ENCODE peak calls at places on chromosomes 6 and 20, in eight cellular contexts. M, W, C, L, T, P, Z and V are unnamed samples.

GRCh38 chr6:127118505-127119360 is at the start of gene RSPO3:
- DNase-seq in M (peak), W (peak), C (peak), L (peak), T (peak), P (peak), Z (no peak), V (no peak)

GRCh38 chr20:48169650-48170049 is 384.4 kb upstream of the SULF2 start:
- DNase-seq in M (no peak), W (no peak), C (no peak), L (no peak), T (no peak), P (no peak), Z (no peak), V (no peak)

GRCh38 chr6:123802351-123802696 is 1.3 kb upstream of the NKAIN2 start:
- DNase-seq in M (no peak), W (no peak), C (no peak), L (no peak), T (no peak), P (no peak), Z (no peak), V (no peak)

GRCh38 chr6:38445912-38446311 is 193.8 kb downstream of the BTBD9 start:
- DNase-seq in M (no peak), W (no peak), C (no peak), L (no peak), T (no peak), P (no peak), Z (no peak), V (no peak)

GRCh38 chr20:19304886-19305415 is 92.5 kb downstream of the SLC24A3 start:
- DNase-seq in M (no peak), W (no peak), C (no peak), L (no peak), T (no peak), P (no peak), Z (no peak), V (peak)

GRCh38 chr20:42406826-42407225 is 782.9 kb downstream of the PTPRT start:
- DNase-seq in M (no peak), W (no peak), C (no peak), L (no peak), T (no peak), P (no peak), Z (no peak), V (no peak)

GRCh38 chr20:38888059-38888831 is 38.0 kb upstream of the FAM83D start:
- DNase-seq in M (no peak), W (no peak), C (no peak), L (peak), T (no peak), P (peak), Z (no peak), V (no peak)

GRCh38 chr6:52174118-52174517 is 12.1 kb upstream of the IL17A start:
- DNase-seq in M (no peak), W (no peak), C (no peak), L (no peak), T (no peak), P (no peak), Z (no peak), V (no peak)

GRCh38 chr6:112744827-112745226 is 397.7 kb downstream of the RFPL4B start:
- DNase-seq in M (no peak), W (no peak), C (no peak), L (no peak), T (no peak), P (no peak), Z (no peak), V (no peak)

GRCh38 chr6:121584591-121585369 is 149.3 kb downstream of the GJA1 start:
- DNase-seq in M (no peak), W (no peak), C (no peak), L (no peak), T (no peak), P (no peak), Z (no peak), V (no peak)

GRCh38 chr20:64180673-64181072 is 16.4 kb downstream of the MYT1 start:
- DNase-seq in M (no peak), W (no peak), C (no peak), L (no peak), T (no peak), P (no peak), Z (no peak), V (no peak)

GRCh38 chr6:133814797-133815196 is 74.1 kb upstream of the TCF21 start:
- DNase-seq in M (peak), W (no peak), C (no peak), L (peak), T (no peak), P (no peak), Z (no peak), V (no peak)

GRCh38 chr6:4577406-4577805 is 198.8 kb upstream of the CDYL start:
- DNase-seq in M (peak), W (no peak), C (no peak), L (no peak), T (no peak), P (no peak), Z (peak), V (peak)

GRCh38 chr20:61531553-61532345 is 279.7 kb downstream of the CDH4 start:
- DNase-seq in M (no peak), W (no peak), C (no peak), L (no peak), T (peak), P (no peak), Z (no peak), V (no peak)

GRCh38 chr6:170203212-170203611 is 87.7 kb downstream of the DLL1 start:
- DNase-seq in M (no peak), W (no peak), C (no peak), L (peak), T (no peak), P (no peak), Z (no peak), V (peak)

GRCh38 chr6:20952605-20953004 is 418.3 kb downstream of the CDKAL1 start:
- DNase-seq in M (no peak), W (no peak), C (no peak), L (peak), T (no peak), P (no peak), Z (no peak), V (no peak)

GRCh38 chr20:40704828-40705227 is 15.8 kb upstream of the MAFB start:
- DNase-seq in M (no peak), W (no peak), C (no peak), L (no peak), T (no peak), P (no peak), Z (no peak), V (no peak)

GRCh38 chr6:5205877-5206840 is 54.6 kb downstream of the LYRM4 start:
- DNase-seq in M (peak), W (no peak), C (peak), L (peak), T (peak), P (no peak), Z (peak), V (no peak)

GRCh38 chr20:64144144-64144912 is 19.9 kb upstream of the MYT1 start:
- DNase-seq in M (no peak), W (no peak), C (no peak), L (no peak), T (no peak), P (no peak), Z (no peak), V (no peak)

GRCh38 chr6:116556065-116556464 is 2.5 kb downstream of the CALHM4 start:
- DNase-seq in M (no peak), W (no peak), C (no peak), L (no peak), T (no peak), P (no peak), Z (no peak), V (no peak)

GRCh38 chr6:45609141-45609638 is 231.5 kb upstream of the SUPT3H start:
- DNase-seq in M (no peak), W (no peak), C (no peak), L (no peak), T (no peak), P (peak), Z (no peak), V (no peak)

GRCh38 chr20:57388953-57389694 is 2.1 kb upstream of the RBM38 start:
- DNase-seq in M (no peak), W (peak), C (peak), L (peak), T (peak), P (peak), Z (peak), V (no peak)

GRCh38 chr6:165689699-165690098 is 26.7 kb upstream of the PDE10A start:
- DNase-seq in M (no peak), W (no peak), C (no peak), L (no peak), T (no peak), P (no peak), Z (no peak), V (no peak)

GRCh38 chr20:51237278-51237677 is 214.4 kb upstream of the KCNG1 start:
- DNase-seq in M (no peak), W (no peak), C (no peak), L (no peak), T (no peak), P (no peak), Z (no peak), V (no peak)

GRCh38 chr6:107062691-107063090 is 34.7 kb downstream of the MTRES1 start:
- DNase-seq in M (no peak), W (no peak), C (no peak), L (no peak), T (no peak), P (no peak), Z (no peak), V (no peak)

GRCh38 chr20:63917811-63918210 is 22.9 kb downstream of the DNAJC5 start:
- DNase-seq in M (no peak), W (no peak), C (no peak), L (no peak), T (no peak), P (no peak), Z (no peak), V (no peak)

GRCh38 chr6:36334343-36334742 is 2.3 kb downstream of the BNIP5 start:
- DNase-seq in M (no peak), W (no peak), C (no peak), L (no peak), T (no peak), P (no peak), Z (no peak), V (no peak)

GRCh38 chr6:84082693-84083265 is 49.2 kb downstream of the MRAP2 start:
- DNase-seq in M (no peak), W (no peak), C (no peak), L (no peak), T (no peak), P (no peak), Z (no peak), V (no peak)

GRCh38 chr6:70221715-70222236 is 81.1 kb downstream of the COL9A1 start:
- DNase-seq in M (no peak), W (no peak), C (no peak), L (no peak), T (no peak), P (no peak), Z (no peak), V (no peak)

GRCh38 chr6:42394881-42395620 is 56.7 kb downstream of the TRERF1 start:
- DNase-seq in M (no peak), W (no peak), C (no peak), L (no peak), T (no peak), P (no peak), Z (no peak), V (no peak)

GRCh38 chr6:95099410-95099809 is 477.9 kb upstream of the MANEA start:
- DNase-seq in M (no peak), W (no peak), C (no peak), L (peak), T (no peak), P (no peak), Z (no peak), V (no peak)

GRCh38 chr20:63517376-63518309 is 2.9 kb upstream of the PPDPF start:
- DNase-seq in M (no peak), W (no peak), C (no peak), L (no peak), T (peak), P (no peak), Z (no peak), V (no peak)

GRCh38 chr6:164396071-164397047 is 913.0 kb downstream of the C6orf118 start:
- DNase-seq in M (no peak), W (peak), C (no peak), L (no peak), T (no peak), P (no peak), Z (no peak), V (no peak)

GRCh38 chr6:26183581-26184408 is 96.6 kb downstream of the HFE start:
- DNase-seq in M (peak), W (peak), C (peak), L (peak), T (peak), P (peak), Z (peak), V (no peak)

GRCh38 chr20:45016089-45016641 is 49.9 kb downstream of the STK4 start:
- DNase-seq in M (no peak), W (no peak), C (no peak), L (no peak), T (no peak), P (no peak), Z (no peak), V (no peak)

GRCh38 chr6:155582016-155582991 is 126.7 kb upstream of the NOX3 start:
- DNase-seq in M (no peak), W (no peak), C (no peak), L (no peak), T (no peak), P (no peak), Z (no peak), V (no peak)

GRCh38 chr6:155586036-155586557 is 130.5 kb upstream of the NOX3 start:
- DNase-seq in M (no peak), W (no peak), C (no peak), L (no peak), T (no peak), P (no peak), Z (no peak), V (no peak)

GRCh38 chr6:155583997-155584396 is 128.4 kb upstream of the NOX3 start:
- DNase-seq in M (no peak), W (no peak), C (no peak), L (no peak), T (no peak), P (no peak), Z (no peak), V (no peak)

DNA sequence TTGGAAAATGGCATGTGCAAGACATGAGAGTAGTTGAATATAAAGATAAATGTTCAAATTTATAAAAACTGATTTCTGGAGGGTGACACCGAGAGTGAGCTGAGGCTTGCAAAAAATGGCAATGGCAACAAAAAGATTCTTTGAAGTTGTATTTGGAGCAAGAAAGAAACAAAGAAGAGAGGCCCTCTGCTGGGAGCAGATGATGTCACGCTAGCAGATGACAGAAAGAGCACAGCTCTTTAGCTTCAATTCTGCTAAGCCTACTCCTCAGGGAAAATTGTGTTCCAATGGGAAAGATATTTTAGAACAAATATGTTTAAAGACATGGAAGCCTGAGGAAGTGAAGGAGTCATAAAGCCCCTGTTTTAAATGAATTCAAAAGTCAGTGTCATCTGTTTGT is 125.3 kb upstream of the NOX3 start:
- DNase-seq in M (no peak), W (no peak), C (no peak), L (no peak), T (no peak), P (no peak), Z (no peak), V (no peak)
- TF ChIP-seq CTCF in M (no peak), W (peak), C (no peak), L (no peak), T (no peak), P (no peak), Z (no peak), V (no peak)

GRCh38 chr6:55449219-55449618 is 122.0 kb downstream of the GFRAL start:
- DNase-seq in M (peak), W (no peak), C (no peak), L (no peak), T (no peak), P (no peak), Z (no peak), V (no peak)
- TF ChIP-seq CTCF in M (no peak), W (no peak), C (no peak), L (peak), T (no peak), P (no peak), Z (no peak), V (peak)

DNA sequence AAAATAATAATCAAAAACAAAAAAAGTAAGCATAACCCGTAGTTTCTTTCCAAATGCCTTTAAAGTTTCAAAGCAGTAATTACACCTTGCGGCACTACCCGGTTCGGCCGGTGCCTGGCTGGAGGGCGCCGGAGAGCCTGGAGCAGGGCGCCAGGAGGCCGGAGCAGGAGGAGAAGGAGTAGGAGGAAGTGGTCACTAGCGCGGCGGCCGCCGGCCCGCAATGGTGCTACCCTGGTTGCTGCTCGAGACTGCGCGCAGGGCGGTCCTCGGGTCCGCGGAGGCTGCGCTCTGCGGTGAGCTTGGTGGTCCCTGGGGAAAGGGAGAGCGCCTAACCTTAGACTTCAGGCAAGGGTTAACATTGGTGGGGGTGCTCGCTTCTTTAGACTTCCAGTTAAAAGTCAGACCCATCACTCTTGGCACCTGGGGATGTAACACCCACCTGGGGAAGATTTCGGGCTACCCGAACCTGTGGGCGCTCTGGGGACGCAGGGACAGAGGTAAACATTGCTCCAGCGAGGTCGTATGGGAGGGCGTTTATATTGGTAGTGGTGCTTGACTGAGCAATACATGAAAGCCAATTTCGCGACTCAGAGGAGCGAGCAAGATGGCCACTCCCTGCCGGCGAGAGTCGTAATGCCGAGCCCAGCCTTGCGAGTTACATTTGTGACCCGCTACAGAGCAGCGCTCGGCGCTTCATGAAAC is 5.8 kb upstream of the USP45 start:
- DNase-seq in M (peak), W (peak), C (peak), L (peak), T (peak), P (peak), Z (peak), V (peak)
- TF ChIP-seq CTCF in M (peak), W (peak), C (peak), L (peak), T (peak), P (peak), Z (peak), V (peak)

DNA sequence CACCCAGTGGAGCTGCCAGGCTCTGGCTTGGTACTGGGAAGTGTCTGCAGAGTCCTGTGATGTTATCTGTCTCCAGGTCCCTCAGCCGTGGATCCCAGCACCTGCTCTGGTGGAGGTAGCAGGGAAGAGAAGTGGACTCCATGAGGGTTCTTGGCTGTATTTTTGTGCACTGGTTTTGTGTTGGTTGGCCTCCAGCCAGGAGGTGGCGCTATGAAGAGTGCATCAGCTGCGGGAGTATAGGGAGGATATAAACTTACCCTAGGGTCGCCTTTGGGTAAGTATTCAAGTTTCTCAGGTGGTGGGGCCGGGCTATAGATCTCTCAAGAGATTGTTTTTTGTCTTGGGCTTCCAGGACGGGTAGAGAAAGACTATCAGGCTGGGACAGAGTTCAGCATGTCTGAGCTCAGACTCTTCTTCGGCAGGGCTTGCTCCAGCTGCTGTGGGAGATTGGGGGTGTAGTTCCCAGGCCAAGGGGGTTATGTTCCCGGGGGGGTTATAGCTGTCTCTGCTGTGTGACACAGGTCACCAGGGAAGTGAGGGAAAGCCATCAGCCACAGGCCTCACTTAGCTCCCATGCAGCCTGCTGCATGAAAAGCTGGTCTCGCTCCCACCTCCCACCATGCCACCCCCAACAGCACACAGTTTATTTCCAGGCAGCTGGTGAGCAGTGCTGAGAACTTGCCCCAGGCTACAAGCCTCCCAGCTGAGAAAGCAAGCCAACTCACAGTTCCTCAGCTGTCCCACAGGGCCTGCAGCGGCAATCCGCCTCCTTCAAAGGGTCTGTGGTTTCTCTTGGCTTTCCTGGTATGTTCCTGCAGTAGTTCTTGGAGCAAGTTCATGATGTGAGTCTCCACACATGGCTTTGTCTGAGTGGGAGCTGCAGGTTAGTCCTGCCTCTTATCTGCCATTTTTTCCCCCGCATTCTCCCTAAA is 115.7 kb downstream of the AIG1 start:
- DNase-seq in M (no peak), W (no peak), C (no peak), L (peak), T (no peak), P (no peak), Z (no peak), V (peak)
- TF ChIP-seq CTCF in M (no peak), W (no peak), C (no peak), L (peak), T (no peak), P (no peak), Z (no peak), V (peak)

GRCh38 chr6:11209941-11210340 is 22.5 kb downstream of the NEDD9 start:
- DNase-seq in M (peak), W (no peak), C (no peak), L (peak), T (no peak), P (no peak), Z (no peak), V (no peak)
- TF ChIP-seq CTCF in M (no peak), W (no peak), C (no peak), L (no peak), T (no peak), P (no peak), Z (no peak), V (no peak)

GRCh38 chr6:15504581-15505350 is 158.1 kb downstream of the DTNBP1 start:
- DNase-seq in M (no peak), W (no peak), C (peak), L (peak), T (peak), P (peak), Z (peak), V (peak)
- TF ChIP-seq CTCF in M (no peak), W (no peak), C (no peak), L (no peak), T (no peak), P (no peak), Z (no peak), V (peak)

DNA sequence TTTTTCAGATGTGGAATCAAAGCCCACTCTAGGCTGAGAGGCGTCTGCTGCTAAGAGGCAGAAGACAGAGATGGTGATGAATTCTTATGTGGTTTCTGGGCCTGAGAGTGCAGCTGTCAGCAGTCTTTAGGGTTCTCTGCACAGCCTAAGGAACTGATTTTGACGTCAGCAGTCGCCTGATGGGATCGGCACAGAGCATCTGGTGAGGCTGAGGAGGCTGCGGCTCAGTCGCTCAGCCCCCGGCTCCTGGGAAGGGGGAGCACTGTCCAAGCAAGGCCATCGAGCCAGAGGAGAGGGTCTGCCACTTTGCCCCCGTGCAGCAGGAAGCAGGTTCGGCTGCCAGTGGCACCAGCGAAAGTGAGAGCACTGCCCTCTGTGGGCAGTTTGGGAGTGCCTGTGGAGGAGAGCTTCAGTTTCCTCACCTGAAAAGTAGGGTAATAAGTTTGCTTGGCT is 92.5 kb downstream of the TCP11 start:
- DNase-seq in M (no peak), W (no peak), C (peak), L (no peak), T (no peak), P (no peak), Z (peak), V (no peak)
- TF ChIP-seq CTCF in M (no peak), W (peak), C (no peak), L (no peak), T (peak), P (peak), Z (no peak), V (peak)